ENCODE peak calls at places on chromosomes 3 and 15, in eight cellular contexts. H is effector memory CD8-positive, alpha-beta T cell; T is activated naive CD4-positive, alpha-beta T cell treated with anti-CD3 and anti-CD28 coated beads, Interleukin-2, amount 10 ng/mL, durations not matched to agents 7 days and 5 days; U is activated T-cell treated with anti-CD3 and anti-CD28 coated beads for 1 hour; D is natural killer cell treated with Interleukin-12 subunit alpha and Interleukin-12 subunit beta and Interleukin-15 and Interleukin-18, amount 100 ng/mL, for 72 hours; E is activated CD8-positive, alpha-beta memory T cell treated with anti-CD3 and anti-CD28 coated beads for 48 hours; L is brain microvascular endothelial cell; N is AG10803. J is an unnamed sample.

GRCh38 chr15:70421197-70421482 is 323.4 kb upstream of the TLE3 start:
- DNase-seq in H (no peak), T (no peak), U (no peak), D (peak), E (no peak), L (no peak), N (no peak), J (no peak)

GRCh38 chr3:181278468-181279238 is 289.1 kb upstream of the DNAJC19 start:
- DNase-seq in H (no peak), T (no peak), U (no peak), D (no peak), E (no peak), L (no peak), N (no peak), J (no peak)

GRCh38 chr3:194447161-194447560 is 39.6 kb downstream of the ATP13A3 start:
- DNase-seq in H (no peak), T (no peak), U (no peak), D (no peak), E (no peak), L (no peak), N (no peak), J (no peak)

GRCh38 chr3:152302521-152303021 is 33.8 kb downstream of the MBNL1 start:
- DNase-seq in H (no peak), T (no peak), U (no peak), D (no peak), E (no peak), L (peak), N (peak), J (no peak)

GRCh38 chr15:71596672-71597071 is 213.7 kb upstream of the NR2E3 start:
- DNase-seq in H (no peak), T (no peak), U (no peak), D (no peak), E (no peak), L (no peak), N (peak), J (no peak)

GRCh38 chr15:52021128-52021671 is 2.2 kb downstream of the MAPK6 start:
- DNase-seq in H (peak), T (peak), U (peak), D (peak), E (peak), L (peak), N (peak), J (peak)

GRCh38 chr3:72836409-72836808 is 11.8 kb downstream of the SHQ1 start:
- DNase-seq in H (no peak), T (no peak), U (no peak), D (no peak), E (no peak), L (no peak), N (no peak), J (no peak)

GRCh38 chr15:74541494-74542191 is 623 bp downstream of the ARID3B start:
- DNase-seq in H (peak), T (peak), U (peak), D (peak), E (peak), L (peak), N (peak), J (no peak)

GRCh38 chr15:38323895-38324294 is 71.3 kb downstream of the SPRED1 start:
- DNase-seq in H (no peak), T (no peak), U (no peak), D (no peak), E (no peak), L (no peak), N (no peak), J (no peak)

GRCh38 chr3:46634856-46635255 is 22.5 kb downstream of the FAM240A start:
- DNase-seq in H (no peak), T (no peak), U (no peak), D (no peak), E (no peak), L (no peak), N (no peak), J (no peak)